ENCODE peak calls at places on chromosomes 7 and 10, in ten cellular contexts. P is AG04449, O is coronary artery, V is tibial artery, R is heart right ventricle, Z is psoas muscle, K is fibroblast of pulmonary artery, T is AG10803, S is dorsolateral prefrontal cortex, B is GM13977. J is an unnamed sample.

GRCh38 chr10:4214912-4215311 is 429.9 kb upstream of the KLF6 start:
- DNase-seq in P (no peak), O (no peak), V (no peak), R (no peak), Z (no peak), K (no peak), T (peak), S (no peak), B (no peak), J (no peak)

GRCh38 chr10:13001041-13001886 is at the start of gene CCDC3:
- DNase-seq in P (no peak), O (peak), V (peak), R (peak), Z (no peak), K (no peak), T (no peak), S (peak), B (peak), J (no peak)

GRCh38 chr7:25549315-25549933 is 321.1 kb upstream of the NPVF start:
- DNase-seq in P (no peak), O (no peak), V (no peak), R (no peak), Z (no peak), K (no peak), T (no peak), S (no peak), B (no peak), J (no peak)

GRCh38 chr10:114183563-114183962 is 4.4 kb downstream of the TDRD1 start:
- DNase-seq in P (no peak), O (no peak), V (no peak), R (no peak), Z (no peak), K (no peak), T (no peak), S (no peak), B (no peak), J (no peak)

GRCh38 chr10:73576178-73576889 is 14.8 kb downstream of the USP54 start:
- DNase-seq in P (peak), O (no peak), V (no peak), R (peak), Z (no peak), K (peak), T (peak), S (no peak), B (peak), J (no peak)

GRCh38 chr10:69898524-69898923 is 96.8 kb downstream of the COL13A1 start:
- DNase-seq in P (no peak), O (no peak), V (no peak), R (no peak), Z (no peak), K (no peak), T (no peak), S (no peak), B (no peak), J (no peak)

GRCh38 chr7:106999023-106999422 is 45.5 kb upstream of the PRKAR2B start:
- DNase-seq in P (no peak), O (no peak), V (no peak), R (no peak), Z (no peak), K (no peak), T (no peak), S (no peak), B (no peak), J (no peak)

GRCh38 chr7:145978769-145979168 is 137.8 kb upstream of the CNTNAP2 start:
- DNase-seq in P (no peak), O (no peak), V (no peak), R (no peak), Z (no peak), K (no peak), T (no peak), S (no peak), B (no peak), J (no peak)

GRCh38 chr7:135180122-135180521 is 9.6 kb upstream of the CYREN start:
- DNase-seq in P (no peak), O (no peak), V (peak), R (no peak), Z (no peak), K (no peak), T (no peak), S (no peak), B (no peak), J (peak)

GRCh38 chr7:31123317-31123716 is 71.2 kb downstream of the ADCYAP1R1 start:
- DNase-seq in P (no peak), O (peak), V (no peak), R (no peak), Z (no peak), K (no peak), T (no peak), S (no peak), B (no peak), J (peak)

GRCh38 chr10:3872700-3873099 is 87.7 kb upstream of the KLF6 start:
- DNase-seq in P (no peak), O (no peak), V (no peak), R (no peak), Z (no peak), K (no peak), T (no peak), S (no peak), B (no peak), J (no peak)

GRCh38 chr7:94183289-94183749 is 179.2 kb upstream of the BET1 start:
- DNase-seq in P (peak), O (peak), V (no peak), R (peak), Z (peak), K (peak), T (peak), S (no peak), B (no peak), J (no peak)

GRCh38 chr7:157271991-157272324 is 64.8 kb upstream of the DNAJB6 start:
- DNase-seq in P (peak), O (peak), V (peak), R (peak), Z (peak), K (peak), T (peak), S (no peak), B (peak), J (no peak)

GRCh38 chr10:33612551-33612950 is 278.1 kb upstream of the NRP1 start:
- DNase-seq in P (peak), O (no peak), V (no peak), R (no peak), Z (no peak), K (peak), T (peak), S (no peak), B (no peak), J (no peak)

GRCh38 chr7:130699686-130700085 is 13.3 kb upstream of the TSGA13 start:
- DNase-seq in P (no peak), O (no peak), V (no peak), R (no peak), Z (no peak), K (no peak), T (no peak), S (no peak), B (no peak), J (no peak)

GRCh38 chr7:24440851-24441250 is 132.4 kb upstream of the PALS2 start:
- DNase-seq in P (no peak), O (no peak), V (no peak), R (no peak), Z (no peak), K (no peak), T (no peak), S (no peak), B (peak), J (no peak)

GRCh38 chr10:25753776-25754175 is 180.3 kb upstream of the MYO3A start:
- DNase-seq in P (no peak), O (no peak), V (no peak), R (no peak), Z (no peak), K (peak), T (no peak), S (no peak), B (no peak), J (no peak)

GRCh38 chr10:68423522-68423921 is 16.4 kb upstream of the RUFY2 start:
- DNase-seq in P (no peak), O (no peak), V (no peak), R (no peak), Z (no peak), K (no peak), T (no peak), S (no peak), B (no peak), J (peak)

GRCh38 chr7:150432915-150433892 is 17.2 kb upstream of the GIMAP8 start:
- DNase-seq in P (no peak), O (peak), V (peak), R (no peak), Z (no peak), K (no peak), T (no peak), S (no peak), B (no peak), J (peak)

GRCh38 chr7:26143298-26144044 is 8.5 kb upstream of the NFE2L3 start:
- DNase-seq in P (no peak), O (no peak), V (no peak), R (no peak), Z (no peak), K (peak), T (peak), S (no peak), B (no peak), J (no peak)

DNA sequence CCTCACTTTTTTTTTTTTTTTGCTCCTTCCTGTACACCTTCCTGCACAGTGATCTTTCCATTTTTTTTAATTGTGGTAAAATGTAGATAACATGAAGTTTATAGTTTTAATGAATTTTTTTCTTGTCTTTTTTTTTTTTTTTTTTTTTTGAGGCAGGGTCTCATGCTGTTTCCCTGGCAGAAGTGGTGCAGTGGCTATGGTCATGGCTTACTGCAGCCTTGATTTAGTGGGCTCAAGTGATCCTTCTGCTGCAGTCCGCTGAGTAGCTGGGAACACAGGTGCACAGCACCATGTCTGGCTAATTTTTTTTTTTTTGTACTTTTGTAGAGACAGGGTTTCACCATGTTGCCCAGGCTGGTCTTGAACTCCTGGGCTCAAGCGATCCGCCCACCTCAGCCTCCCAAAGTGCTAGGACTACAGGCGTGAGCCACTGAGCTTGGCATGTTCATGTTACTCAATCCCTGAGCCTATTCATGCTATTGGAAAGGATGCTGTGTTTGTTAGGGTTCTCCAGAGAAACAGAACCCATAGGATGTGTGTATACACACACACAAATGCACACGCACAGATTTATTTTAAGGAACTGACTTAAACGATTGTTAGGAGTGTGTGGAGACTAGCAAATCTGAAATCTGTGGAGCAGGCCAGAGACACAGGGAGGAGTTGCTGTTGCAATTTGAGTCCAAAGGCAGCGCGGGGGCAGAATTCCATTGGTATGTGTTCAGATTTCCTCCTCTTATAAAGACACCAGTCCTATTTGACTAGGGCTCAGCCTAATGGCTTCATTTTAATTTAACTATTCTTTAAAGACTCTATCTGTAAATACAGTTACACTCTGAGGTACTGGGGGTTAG is 29.1 kb downstream of the GALNT11 start:
- DNase-seq in P (peak), O (no peak), V (no peak), R (peak), Z (peak), K (peak), T (peak), S (no peak), B (no peak), J (no peak)
- TF ChIP-seq CTCF in P (no peak), O (no peak), V (no peak), R (no peak), Z (no peak), K (peak), T (peak), S (no peak), B (no peak), J (no peak)

GRCh38 chr10:123642697-123643096 is 23.5 kb upstream of the GPR26 start:
- DNase-seq in P (no peak), O (peak), V (peak), R (no peak), Z (no peak), K (no peak), T (no peak), S (no peak), B (no peak), J (peak)
- TF ChIP-seq CTCF in P (no peak), O (no peak), V (no peak), R (no peak), Z (no peak), K (no peak), T (no peak), S (no peak), B (no peak), J (no peak)

GRCh38 chr7:22094413-22095304 is 149.0 kb upstream of the CDCA7L start:
- DNase-seq in P (no peak), O (peak), V (no peak), R (no peak), Z (no peak), K (no peak), T (peak), S (no peak), B (no peak), J (no peak)
- TF ChIP-seq CTCF in P (no peak), O (no peak), V (no peak), R (no peak), Z (no peak), K (no peak), T (peak), S (no peak), B (no peak), J (no peak)

GRCh38 chr10:118773041-118773440 is 18.3 kb upstream of the CACUL1 start:
- DNase-seq in P (no peak), O (no peak), V (no peak), R (no peak), Z (no peak), K (no peak), T (no peak), S (no peak), B (no peak), J (no peak)

GRCh38 chr10:118767297-118768040 is 12.7 kb upstream of the CACUL1 start:
- DNase-seq in P (no peak), O (no peak), V (no peak), R (no peak), Z (no peak), K (no peak), T (no peak), S (no peak), B (no peak), J (no peak)

GRCh38 chr10:118775478-118775877 is 20.7 kb upstream of the CACUL1 start:
- DNase-seq in P (no peak), O (no peak), V (no peak), R (no peak), Z (no peak), K (peak), T (no peak), S (no peak), B (no peak), J (peak)

GRCh38 chr10:118768041-118768933 is 13.5 kb upstream of the CACUL1 start:
- DNase-seq in P (no peak), O (no peak), V (no peak), R (no peak), Z (no peak), K (no peak), T (no peak), S (no peak), B (no peak), J (no peak)

GRCh38 chr10:118769898-118770600 is 15.3 kb upstream of the CACUL1 start:
- DNase-seq in P (no peak), O (no peak), V (no peak), R (no peak), Z (no peak), K (no peak), T (no peak), S (no peak), B (no peak), J (peak)
- TF ChIP-seq CTCF in P (no peak), O (no peak), V (no peak), R (no peak), Z (no peak), K (no peak), T (no peak), S (no peak), B (no peak), J (no peak)

GRCh38 chr7:27171636-27172387 is 2.3 kb downstream of the HOXA10 start:
- DNase-seq in P (no peak), O (no peak), V (peak), R (no peak), Z (peak), K (no peak), T (no peak), S (peak), B (no peak), J (no peak)

GRCh38 chr7:27170936-27171635 is 3.0 kb downstream of the HOXA10 start:
- DNase-seq in P (no peak), O (no peak), V (peak), R (no peak), Z (peak), K (no peak), T (no peak), S (peak), B (no peak), J (no peak)

GRCh38 chr7:27173412-27174076 is 576 bp downstream of the HOXA10 start:
- DNase-seq in P (no peak), O (no peak), V (peak), R (no peak), Z (peak), K (no peak), T (no peak), S (peak), B (no peak), J (no peak)

GRCh38 chr7:27172823-27173411 is 1.2 kb downstream of the HOXA10 start:
- DNase-seq in P (no peak), O (no peak), V (peak), R (no peak), Z (peak), K (no peak), T (peak), S (peak), B (no peak), J (no peak)

GRCh38 chr7:27172388-27172774 is 1.7 kb downstream of the HOXA10 start:
- DNase-seq in P (no peak), O (no peak), V (peak), R (no peak), Z (peak), K (no peak), T (peak), S (peak), B (no peak), J (no peak)
- TF ChIP-seq CTCF in P (no peak), O (no peak), V (no peak), R (no peak), Z (no peak), K (no peak), T (no peak), S (no peak), B (no peak), J (no peak)

J was measured in osteocyte.